ENCODE peak calls at places on chromosome X, in five cellular contexts. One of them, this sample, is unnamed.
A peak's percentile ranks its signal among the peaks of the same experiment; 100 is the strongest.

GRCh38 chrX:34332336-34332735 is 200.2 kb upstream of the FAM47A start:
- DNase-seq in fibroblast of lung: peak; percentile 8
- DNase-seq in thoracic aorta: no peak
- DNase-seq in IMR-90: no peak
- DNase-seq in uterus: no peak
- DNase-seq in this sample: no peak

GRCh38 chrX:116198810-116199209 is 28.3 kb downstream of the AGTR2 start:
- DNase-seq in fibroblast of lung: no peak
- DNase-seq in thoracic aorta: no peak
- DNase-seq in IMR-90: no peak
- DNase-seq in uterus: no peak
- DNase-seq in this sample: no peak

GRCh38 chrX:75291611-75292010 is 17.7 kb downstream of the UPRT start:
- DNase-seq in fibroblast of lung: no peak
- DNase-seq in thoracic aorta: no peak
- DNase-seq in IMR-90: no peak
- DNase-seq in uterus: no peak
- DNase-seq in this sample: no peak

GRCh38 chrX:18833071-18833731 is 125.8 kb downstream of the PPEF1 start:
- DNase-seq in fibroblast of lung: peak; percentile 78
- DNase-seq in thoracic aorta: peak; percentile 2
- DNase-seq in IMR-90: peak; percentile 16
- DNase-seq in uterus: peak; percentile 62
- DNase-seq in this sample: peak; percentile 79

GRCh38 chrX:31228909-31229308 is 157.1 kb upstream of the FTHL17 start:
- DNase-seq in fibroblast of lung: no peak
- DNase-seq in thoracic aorta: no peak
- DNase-seq in IMR-90: peak; percentile 46
- DNase-seq in uterus: no peak
- DNase-seq in this sample: no peak

GRCh38 chrX:137479394-137479793 is 86.5 kb upstream of the ZIC3 start:
- DNase-seq in fibroblast of lung: no peak
- DNase-seq in thoracic aorta: no peak
- DNase-seq in IMR-90: no peak
- DNase-seq in uterus: no peak
- DNase-seq in this sample: no peak

GRCh38 chrX:129653181-129653984 is 1.4 kb downstream of the APLN start:
- DNase-seq in fibroblast of lung: no peak
- DNase-seq in thoracic aorta: no peak
- DNase-seq in IMR-90: no peak
- DNase-seq in uterus: no peak
- DNase-seq in this sample: peak; percentile 67

GRCh38 chrX:71393919-71394318 is 27.8 kb downstream of the TAF1 start:
- DNase-seq in fibroblast of lung: no peak
- DNase-seq in thoracic aorta: no peak
- DNase-seq in IMR-90: no peak
- DNase-seq in uterus: no peak
- DNase-seq in this sample: no peak

GRCh38 chrX:115229337-115229991 is 4.4 kb downstream of the LRCH2 start:
- DNase-seq in fibroblast of lung: no peak
- DNase-seq in thoracic aorta: no peak
- DNase-seq in IMR-90: no peak
- DNase-seq in uterus: no peak
- DNase-seq in this sample: no peak

GRCh38 chrX:108121291-108121690 is 29.7 kb downstream of the ATG4A start:
- DNase-seq in fibroblast of lung: no peak
- DNase-seq in thoracic aorta: no peak
- DNase-seq in IMR-90: no peak
- DNase-seq in uterus: no peak
- DNase-seq in this sample: no peak

GRCh38 chrX:101208152-101208905 is 11.3 kb upstream of the DRP2 start:
- DNase-seq in fibroblast of lung: no peak
- DNase-seq in thoracic aorta: no peak
- DNase-seq in IMR-90: peak; percentile 41
- DNase-seq in uterus: no peak
- DNase-seq in this sample: no peak

GRCh38 chrX:36534900-36535299 is 473.3 kb upstream of the FAM47C start:
- DNase-seq in fibroblast of lung: no peak
- DNase-seq in thoracic aorta: no peak
- DNase-seq in IMR-90: no peak
- DNase-seq in uterus: no peak
- DNase-seq in this sample: no peak

GRCh38 chrX:37644381-37645305 is 40.9 kb upstream of the XK start:
- DNase-seq in fibroblast of lung: no peak
- DNase-seq in thoracic aorta: no peak
- DNase-seq in IMR-90: no peak
- DNase-seq in uterus: no peak
- DNase-seq in this sample: no peak

GRCh38 chrX:131709553-131709952 is 165.7 kb downstream of the OR13H1 start:
- DNase-seq in fibroblast of lung: no peak
- DNase-seq in thoracic aorta: no peak
- DNase-seq in IMR-90: no peak
- DNase-seq in uterus: no peak
- DNase-seq in this sample: no peak

GRCh38 chrX:19193584-19193983 is 71.3 kb upstream of the ADGRG2 start:
- DNase-seq in fibroblast of lung: no peak
- DNase-seq in thoracic aorta: no peak
- DNase-seq in IMR-90: no peak
- DNase-seq in uterus: no peak
- DNase-seq in this sample: no peak

GRCh38 chrX:103537871-103538387 is 18.6 kb upstream of the RAB40A start:
- DNase-seq in fibroblast of lung: no peak
- DNase-seq in thoracic aorta: no peak
- DNase-seq in IMR-90: no peak
- DNase-seq in uterus: no peak
- DNase-seq in this sample: no peak

GRCh38 chrX:153645921-153646481 is 1.0 kb upstream of the DUSP9 start:
- DNase-seq in fibroblast of lung: no peak
- DNase-seq in thoracic aorta: no peak
- DNase-seq in IMR-90: no peak
- DNase-seq in uterus: no peak
- DNase-seq in this sample: peak; percentile 43

GRCh38 chrX:17744896-17745523 is 7.7 kb downstream of the SCML1 start:
- DNase-seq in fibroblast of lung: peak; percentile 34
- DNase-seq in thoracic aorta: no peak
- DNase-seq in IMR-90: no peak
- DNase-seq in uterus: no peak
- DNase-seq in this sample: no peak

GRCh38 chrX:129983575-129984131 is 1.2 kb downstream of the BCORL1 start:
- DNase-seq in fibroblast of lung: no peak
- DNase-seq in thoracic aorta: no peak
- DNase-seq in IMR-90: no peak
- DNase-seq in uterus: peak; percentile 22
- DNase-seq in this sample: peak; percentile 63

GRCh38 chrX:69991685-69992084 is 58.1 kb downstream of the AWAT2 start:
- DNase-seq in fibroblast of lung: no peak
- DNase-seq in thoracic aorta: no peak
- DNase-seq in IMR-90: no peak
- DNase-seq in uterus: no peak
- DNase-seq in this sample: no peak

GRCh38 chrX:24298191-24298590 is 15.7 kb downstream of the SUPT20HL2 start:
- DNase-seq in fibroblast of lung: no peak
- DNase-seq in thoracic aorta: no peak
- DNase-seq in IMR-90: peak; percentile 4
- DNase-seq in uterus: no peak
- DNase-seq in this sample: no peak

GRCh38 chrX:21723097-21723496 is 34.8 kb downstream of the SMPX start:
- DNase-seq in fibroblast of lung: peak; percentile 8
- DNase-seq in thoracic aorta: no peak
- DNase-seq in IMR-90: peak; percentile 14
- DNase-seq in uterus: no peak
- DNase-seq in this sample: no peak

GRCh38 chrX:154791467-154791866 is 13.8 kb downstream of the MPP1 start:
- DNase-seq in fibroblast of lung: no peak
- DNase-seq in thoracic aorta: no peak
- DNase-seq in IMR-90: no peak
- DNase-seq in uterus: no peak
- DNase-seq in this sample: no peak

GRCh38 chrX:22399793-22400192 is 127.1 kb downstream of the CBLL2 start:
- DNase-seq in fibroblast of lung: peak; percentile 38
- DNase-seq in thoracic aorta: no peak
- DNase-seq in IMR-90: peak; percentile 77
- DNase-seq in uterus: no peak
- DNase-seq in this sample: no peak

GRCh38 chrX:103918050-103918449 is 44.4 kb upstream of the TMSB15B start:
- DNase-seq in fibroblast of lung: peak; percentile 59
- DNase-seq in thoracic aorta: no peak
- DNase-seq in IMR-90: peak; percentile 68
- DNase-seq in uterus: peak; percentile 61
- DNase-seq in this sample: no peak

GRCh38 chrX:68647156-68647957 is at the start of gene STARD8:
- DNase-seq in fibroblast of lung: peak; percentile 40
- DNase-seq in thoracic aorta: peak; percentile 7
- DNase-seq in IMR-90: peak; percentile 45
- DNase-seq in uterus: peak; percentile 52
- DNase-seq in this sample: peak; percentile 72

GRCh38 chrX:118346258-118347094 is 570 bp downstream of the WDR44 start:
- DNase-seq in fibroblast of lung: no peak
- DNase-seq in thoracic aorta: peak; percentile 2
- DNase-seq in IMR-90: no peak
- DNase-seq in uterus: no peak
- DNase-seq in this sample: no peak

GRCh38 chrX:85994787-85995186 is 52.6 kb downstream of the CHM start:
- DNase-seq in fibroblast of lung: peak; percentile 8
- DNase-seq in thoracic aorta: no peak
- DNase-seq in IMR-90: no peak
- DNase-seq in uterus: no peak
- DNase-seq in this sample: no peak

DNA sequence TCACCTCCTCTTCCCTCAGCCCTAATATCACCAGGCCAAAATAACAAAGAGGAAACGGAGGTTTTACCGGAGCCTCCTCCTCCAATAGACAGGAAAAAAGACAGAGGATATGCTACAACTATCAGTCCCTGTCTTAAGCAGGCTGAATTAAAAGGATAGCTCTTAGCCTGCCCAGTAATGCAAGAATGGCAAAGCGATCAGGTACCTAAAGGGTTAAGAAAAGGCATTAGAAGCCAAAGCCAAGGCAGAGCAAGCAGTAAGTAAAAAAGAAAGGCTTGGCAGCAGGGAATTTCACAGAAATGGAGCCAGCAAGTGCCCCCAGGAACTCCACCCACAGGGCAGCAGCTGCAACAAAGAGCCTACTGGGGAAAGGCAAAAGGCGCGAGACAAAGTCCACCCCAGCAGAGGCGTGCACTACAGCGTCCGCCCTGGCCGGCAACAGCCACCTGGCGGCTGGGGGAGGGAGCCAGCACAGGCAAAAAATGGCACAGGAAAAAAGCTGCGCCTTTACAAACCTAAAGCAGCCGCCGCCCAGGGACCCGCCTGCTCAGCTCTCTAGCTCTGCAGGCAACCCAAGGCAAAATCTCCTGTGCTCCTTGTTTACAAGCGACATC is 220.6 kb upstream of the ZC4H2 start:
- DNase-seq in fibroblast of lung: no peak
- DNase-seq in thoracic aorta: no peak
- DNase-seq in IMR-90: no peak
- DNase-seq in uterus: no peak
- DNase-seq in this sample: no peak
- TF ChIP-seq CTCF in fibroblast of lung: no peak
- TF ChIP-seq CTCF in thoracic aorta: no peak
- TF ChIP-seq CTCF in IMR-90: no peak
- TF ChIP-seq CTCF in uterus: no peak
- TF ChIP-seq CTCF in this sample: no peak

DNA sequence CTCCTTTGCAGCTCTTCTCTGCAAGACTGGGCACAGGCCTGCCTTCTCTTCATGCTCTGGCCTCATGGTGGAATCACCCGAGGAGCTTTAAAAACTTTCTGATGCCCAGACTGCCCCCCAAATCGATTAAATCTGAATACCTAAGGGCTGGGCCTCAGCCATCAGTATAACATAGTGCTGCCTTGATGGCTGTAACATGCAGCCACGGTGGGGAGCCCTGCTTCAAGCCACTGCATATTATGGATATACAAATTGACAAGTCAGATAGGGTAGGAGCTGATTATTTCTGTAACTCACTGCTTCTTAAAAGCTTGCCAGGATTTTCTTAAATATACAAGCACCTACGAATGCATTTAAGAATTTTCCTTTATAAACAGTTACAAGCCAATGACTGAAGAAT is 40.5 kb downstream of the GPM6B start:
- DNase-seq in fibroblast of lung: no peak
- DNase-seq in thoracic aorta: no peak
- DNase-seq in IMR-90: peak; percentile 37
- DNase-seq in uterus: no peak
- DNase-seq in this sample: no peak
- H3K36me3 ChIP-seq in fibroblast of lung: no peaks in the 10 kb centered on the region
- H3K36me3 ChIP-seq in thoracic aorta: no peaks in the 10 kb centered on the region
- H3K36me3 ChIP-seq in IMR-90: peaks cover 4% of the 10 kb centered on the region
- H3K36me3 ChIP-seq in uterus: no peaks in the 10 kb centered on the region
- H3K36me3 ChIP-seq in this sample: peaks cover 16% of the 10 kb centered on the region

GRCh38 chrX:12901486-12901885 is 4.9 kb upstream of the TLR8 start:
- DNase-seq in fibroblast of lung: peak; percentile 44
- DNase-seq in thoracic aorta: no peak
- DNase-seq in IMR-90: peak; percentile 39
- DNase-seq in uterus: peak; percentile 45
- DNase-seq in this sample: no peak
- TF ChIP-seq CTCF in fibroblast of lung: peak; percentile 38
- TF ChIP-seq CTCF in thoracic aorta: peak; percentile 35
- TF ChIP-seq CTCF in IMR-90: peak; percentile 60
- TF ChIP-seq CTCF in uterus: peak; percentile 37
- TF ChIP-seq CTCF in this sample: peak; percentile 59

DNA sequence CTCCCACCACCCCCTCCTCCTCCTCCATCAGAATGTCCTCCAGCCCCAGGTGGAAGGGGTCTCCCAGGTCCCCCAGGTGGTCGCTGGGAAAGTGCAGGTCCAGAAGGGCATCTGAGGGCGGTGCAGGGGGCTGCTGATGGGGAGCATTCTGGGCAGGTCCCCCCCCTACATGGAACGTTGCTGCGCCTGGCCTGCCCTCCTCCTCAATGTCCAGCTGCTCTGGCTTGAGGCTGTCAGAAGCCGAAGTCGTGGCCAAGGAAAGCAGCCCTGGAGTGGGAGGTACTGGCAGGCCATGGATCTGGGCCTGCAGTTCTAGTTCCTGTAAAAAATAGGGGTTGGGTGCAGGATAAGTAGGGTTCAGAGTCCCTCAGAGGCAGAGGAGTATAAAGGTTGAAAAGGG is 12.9 kb downstream of the TFE3 start:
- DNase-seq in fibroblast of lung: no peak
- DNase-seq in thoracic aorta: no peak
- DNase-seq in IMR-90: no peak
- DNase-seq in uterus: no peak
- DNase-seq in this sample: no peak
- H3K36me3 ChIP-seq in fibroblast of lung: peaks cover 14% of the 10 kb centered on the region
- H3K36me3 ChIP-seq in thoracic aorta: peaks cover 24% of the 10 kb centered on the region
- H3K36me3 ChIP-seq in IMR-90: peaks cover 49% of the 10 kb centered on the region
- H3K36me3 ChIP-seq in uterus: no peaks in the 10 kb centered on the region
- H3K36me3 ChIP-seq in this sample: peaks cover 35% of the 10 kb centered on the region

GRCh38 chrX:87732133-87732532 is 214.5 kb downstream of the KLHL4 start:
- DNase-seq in fibroblast of lung: no peak
- DNase-seq in thoracic aorta: no peak
- DNase-seq in IMR-90: no peak
- DNase-seq in uterus: no peak
- DNase-seq in this sample: no peak
- TF ChIP-seq CTCF in fibroblast of lung: no peak
- TF ChIP-seq CTCF in thoracic aorta: no peak
- TF ChIP-seq CTCF in IMR-90: no peak
- TF ChIP-seq CTCF in uterus: no peak
- TF ChIP-seq CTCF in this sample: no peak

This sample was measured in ascending aorta.